ENCODE peak calls at places on chromosomes 11 and 22, in five cellular contexts. One of them, this sample, is unnamed.

GRCh38 chr11:118606844-118607228 is 579 bp upstream of the PHLDB1 start:
- DNase-seq in activated T-helper 1 cell treated with anti-CD3 and anti-CD28 coated beads, Interleukin-2, amount 50 U/mL, for 16 hours: no peak
- DNase-seq in heart left ventricle: no peak
- DNase-seq in NCI-H1930: no peak
- DNase-seq in stimulated activated CD8-positive, alpha-beta memory T cell treated with anti-CD3 and anti-CD28 coated beads, Interleukin-4, amount 100 ng/mL, for 1 hour: no peak
- DNase-seq in this sample: no peak

GRCh38 chr22:22070371-22070824 is 87.8 kb upstream of the TOP3B start:
- DNase-seq in stimulated activated CD8-positive, alpha-beta memory T cell treated with anti-CD3 and anti-CD28 coated beads, Interleukin-4, amount 100 ng/mL, for 1 hour: no peak
- DNase-seq in NCI-H1930: no peak
- DNase-seq in activated T-helper 1 cell treated with anti-CD3 and anti-CD28 coated beads, Interleukin-2, amount 50 U/mL, for 16 hours: no peak
- DNase-seq in heart left ventricle: no peak
- DNase-seq in this sample: no peak

GRCh38 chr11:64810891-64811272 is 531 bp upstream of the MEN1 start:
- DNase-seq in activated T-helper 1 cell treated with anti-CD3 and anti-CD28 coated beads, Interleukin-2, amount 50 U/mL, for 16 hours: no peak
- DNase-seq in NCI-H1930: no peak
- DNase-seq in stimulated activated CD8-positive, alpha-beta memory T cell treated with anti-CD3 and anti-CD28 coated beads, Interleukin-4, amount 100 ng/mL, for 1 hour: no peak
- DNase-seq in heart left ventricle: no peak
- DNase-seq in this sample: no peak

GRCh38 chr22:29642694-29643093 is 39.3 kb downstream of the NF2 start:
- DNase-seq in heart left ventricle: no peak
- DNase-seq in activated T-helper 1 cell treated with anti-CD3 and anti-CD28 coated beads, Interleukin-2, amount 50 U/mL, for 16 hours: no peak
- DNase-seq in stimulated activated CD8-positive, alpha-beta memory T cell treated with anti-CD3 and anti-CD28 coated beads, Interleukin-4, amount 100 ng/mL, for 1 hour: no peak
- DNase-seq in NCI-H1930: no peak
- DNase-seq in this sample: no peak

GRCh38 chr11:35618497-35619029 is 303 bp downstream of the FJX1 start:
- DNase-seq in heart left ventricle: peak; percentile 21
- DNase-seq in stimulated activated CD8-positive, alpha-beta memory T cell treated with anti-CD3 and anti-CD28 coated beads, Interleukin-4, amount 100 ng/mL, for 1 hour: no peak
- DNase-seq in NCI-H1930: no peak
- DNase-seq in activated T-helper 1 cell treated with anti-CD3 and anti-CD28 coated beads, Interleukin-2, amount 50 U/mL, for 16 hours: no peak
- DNase-seq in this sample: no peak

GRCh38 chr22:23823331-23823791 is 15.4 kb downstream of the DERL3 start:
- DNase-seq in heart left ventricle: no peak
- DNase-seq in stimulated activated CD8-positive, alpha-beta memory T cell treated with anti-CD3 and anti-CD28 coated beads, Interleukin-4, amount 100 ng/mL, for 1 hour: no peak
- DNase-seq in activated T-helper 1 cell treated with anti-CD3 and anti-CD28 coated beads, Interleukin-2, amount 50 U/mL, for 16 hours: no peak
- DNase-seq in NCI-H1930: no peak
- DNase-seq in this sample: no peak

GRCh38 chr22:42343136-42343484 is 72.7 kb upstream of the TCF20 start:
- DNase-seq in activated T-helper 1 cell treated with anti-CD3 and anti-CD28 coated beads, Interleukin-2, amount 50 U/mL, for 16 hours: no peak
- DNase-seq in heart left ventricle: no peak
- DNase-seq in stimulated activated CD8-positive, alpha-beta memory T cell treated with anti-CD3 and anti-CD28 coated beads, Interleukin-4, amount 100 ng/mL, for 1 hour: no peak
- DNase-seq in NCI-H1930: no peak
- DNase-seq in this sample: no peak

GRCh38 chr22:44648821-44649566 is 53.0 kb upstream of the PRR5 start:
- DNase-seq in stimulated activated CD8-positive, alpha-beta memory T cell treated with anti-CD3 and anti-CD28 coated beads, Interleukin-4, amount 100 ng/mL, for 1 hour: no peak
- DNase-seq in heart left ventricle: no peak
- DNase-seq in activated T-helper 1 cell treated with anti-CD3 and anti-CD28 coated beads, Interleukin-2, amount 50 U/mL, for 16 hours: no peak
- DNase-seq in NCI-H1930: no peak
- DNase-seq in this sample: no peak

GRCh38 chr11:66542362-66542761 is 3.5 kb downstream of the ZDHHC24 start:
- DNase-seq in stimulated activated CD8-positive, alpha-beta memory T cell treated with anti-CD3 and anti-CD28 coated beads, Interleukin-4, amount 100 ng/mL, for 1 hour: no peak
- DNase-seq in activated T-helper 1 cell treated with anti-CD3 and anti-CD28 coated beads, Interleukin-2, amount 50 U/mL, for 16 hours: no peak
- DNase-seq in NCI-H1930: no peak
- DNase-seq in heart left ventricle: no peak
- DNase-seq in this sample: no peak

GRCh38 chr11:72308226-72309073 is 64.5 kb upstream of the PHOX2A start:
- DNase-seq in heart left ventricle: no peak
- DNase-seq in NCI-H1930: no peak
- DNase-seq in stimulated activated CD8-positive, alpha-beta memory T cell treated with anti-CD3 and anti-CD28 coated beads, Interleukin-4, amount 100 ng/mL, for 1 hour: no peak
- DNase-seq in activated T-helper 1 cell treated with anti-CD3 and anti-CD28 coated beads, Interleukin-2, amount 50 U/mL, for 16 hours: no peak
- DNase-seq in this sample: no peak

GRCh38 chr11:120546312-120547205 is 35.0 kb downstream of the GRIK4 start:
- DNase-seq in stimulated activated CD8-positive, alpha-beta memory T cell treated with anti-CD3 and anti-CD28 coated beads, Interleukin-4, amount 100 ng/mL, for 1 hour: no peak
- DNase-seq in NCI-H1930: no peak
- DNase-seq in activated T-helper 1 cell treated with anti-CD3 and anti-CD28 coated beads, Interleukin-2, amount 50 U/mL, for 16 hours: no peak
- DNase-seq in heart left ventricle: no peak
- DNase-seq in this sample: no peak

GRCh38 chr11:10328314-10329090 is 23.6 kb downstream of the ADM start:
- DNase-seq in heart left ventricle: no peak
- DNase-seq in activated T-helper 1 cell treated with anti-CD3 and anti-CD28 coated beads, Interleukin-2, amount 50 U/mL, for 16 hours: no peak
- DNase-seq in stimulated activated CD8-positive, alpha-beta memory T cell treated with anti-CD3 and anti-CD28 coated beads, Interleukin-4, amount 100 ng/mL, for 1 hour: no peak
- DNase-seq in NCI-H1930: no peak
- DNase-seq in this sample: no peak

GRCh38 chr11:44548032-44548695 is 17.3 kb upstream of the CD82 start:
- DNase-seq in stimulated activated CD8-positive, alpha-beta memory T cell treated with anti-CD3 and anti-CD28 coated beads, Interleukin-4, amount 100 ng/mL, for 1 hour: no peak
- DNase-seq in NCI-H1930: no peak
- DNase-seq in heart left ventricle: no peak
- DNase-seq in activated T-helper 1 cell treated with anti-CD3 and anti-CD28 coated beads, Interleukin-2, amount 50 U/mL, for 16 hours: no peak
- DNase-seq in this sample: no peak

GRCh38 chr11:14587203-14587602 is 56.4 kb upstream of the PDE3B start:
- DNase-seq in NCI-H1930: no peak
- DNase-seq in stimulated activated CD8-positive, alpha-beta memory T cell treated with anti-CD3 and anti-CD28 coated beads, Interleukin-4, amount 100 ng/mL, for 1 hour: no peak
- DNase-seq in activated T-helper 1 cell treated with anti-CD3 and anti-CD28 coated beads, Interleukin-2, amount 50 U/mL, for 16 hours: no peak
- DNase-seq in heart left ventricle: no peak
- DNase-seq in this sample: no peak

This sample was measured in left lobe of liver.